ENCODE peak calls at places on chromosomes 16 and 17, in eight cellular contexts. One of them, this sample, is unnamed.

GRCh38 chr17:44914148-44914547 is 1.2 kb downstream of the GFAP start:
- DNase-seq in substantia nigra: no peak
- DNase-seq in tibial artery: no peak
- DNase-seq in activated effector memory CD4-positive, alpha-beta T cell treated with anti-CD3 and anti-CD28 coated beads, Interleukin-2, amount 50 U/mL, for 16 hours: peak
- DNase-seq in stimulated activated CD4-positive, alpha-beta T cell treated with anti-CD3 and anti-CD28 coated beads, Interleukin-15, amount 100 ng/mL, for 24 hours: no peak
- DNase-seq in NCI-H524: peak
- DNase-seq in C1 segment of cervical spinal cord: no peak
- DNase-seq in head of caudate nucleus: no peak
- DNase-seq in this sample: no peak

GRCh38 chr16:49483651-49484451 is 110.2 kb downstream of the C16orf78 start:
- DNase-seq in stimulated activated CD4-positive, alpha-beta T cell treated with anti-CD3 and anti-CD28 coated beads, Interleukin-15, amount 100 ng/mL, for 24 hours: no peak
- DNase-seq in substantia nigra: no peak
- DNase-seq in tibial artery: peak
- DNase-seq in NCI-H524: no peak
- DNase-seq in activated effector memory CD4-positive, alpha-beta T cell treated with anti-CD3 and anti-CD28 coated beads, Interleukin-2, amount 50 U/mL, for 16 hours: peak
- DNase-seq in C1 segment of cervical spinal cord: no peak
- DNase-seq in head of caudate nucleus: no peak
- DNase-seq in this sample: no peak

GRCh38 chr17:68248199-68248825 is 469 bp downstream of the AMZ2 start:
- DNase-seq in stimulated activated CD4-positive, alpha-beta T cell treated with anti-CD3 and anti-CD28 coated beads, Interleukin-15, amount 100 ng/mL, for 24 hours: peak
- DNase-seq in NCI-H524: peak
- DNase-seq in C1 segment of cervical spinal cord: peak
- DNase-seq in tibial artery: peak
- DNase-seq in activated effector memory CD4-positive, alpha-beta T cell treated with anti-CD3 and anti-CD28 coated beads, Interleukin-2, amount 50 U/mL, for 16 hours: no peak
- DNase-seq in substantia nigra: peak
- DNase-seq in head of caudate nucleus: peak
- DNase-seq in this sample: peak

GRCh38 chr16:63981639-63982038 is 1140.2 kb downstream of the CDH11 start:
- DNase-seq in head of caudate nucleus: no peak
- DNase-seq in tibial artery: no peak
- DNase-seq in C1 segment of cervical spinal cord: no peak
- DNase-seq in substantia nigra: no peak
- DNase-seq in stimulated activated CD4-positive, alpha-beta T cell treated with anti-CD3 and anti-CD28 coated beads, Interleukin-15, amount 100 ng/mL, for 24 hours: no peak
- DNase-seq in NCI-H524: no peak
- DNase-seq in activated effector memory CD4-positive, alpha-beta T cell treated with anti-CD3 and anti-CD28 coated beads, Interleukin-2, amount 50 U/mL, for 16 hours: no peak
- DNase-seq in this sample: no peak

GRCh38 chr17:81481815-81482505 is 30.6 kb downstream of the ACTG1 start:
- DNase-seq in NCI-H524: peak
- DNase-seq in head of caudate nucleus: no peak
- DNase-seq in C1 segment of cervical spinal cord: no peak
- DNase-seq in stimulated activated CD4-positive, alpha-beta T cell treated with anti-CD3 and anti-CD28 coated beads, Interleukin-15, amount 100 ng/mL, for 24 hours: no peak
- DNase-seq in activated effector memory CD4-positive, alpha-beta T cell treated with anti-CD3 and anti-CD28 coated beads, Interleukin-2, amount 50 U/mL, for 16 hours: no peak
- DNase-seq in substantia nigra: no peak
- DNase-seq in tibial artery: no peak
- DNase-seq in this sample: no peak

GRCh38 chr17:7440113-7440822 is 956 bp downstream of the FGF11 start:
- DNase-seq in stimulated activated CD4-positive, alpha-beta T cell treated with anti-CD3 and anti-CD28 coated beads, Interleukin-15, amount 100 ng/mL, for 24 hours: peak
- DNase-seq in activated effector memory CD4-positive, alpha-beta T cell treated with anti-CD3 and anti-CD28 coated beads, Interleukin-2, amount 50 U/mL, for 16 hours: peak
- DNase-seq in head of caudate nucleus: peak
- DNase-seq in tibial artery: peak
- DNase-seq in NCI-H524: peak
- DNase-seq in substantia nigra: peak
- DNase-seq in C1 segment of cervical spinal cord: no peak
- DNase-seq in this sample: no peak

GRCh38 chr17:73282629-73283028 is 20.9 kb upstream of the CPSF4L start:
- DNase-seq in NCI-H524: no peak
- DNase-seq in C1 segment of cervical spinal cord: no peak
- DNase-seq in substantia nigra: no peak
- DNase-seq in activated effector memory CD4-positive, alpha-beta T cell treated with anti-CD3 and anti-CD28 coated beads, Interleukin-2, amount 50 U/mL, for 16 hours: no peak
- DNase-seq in head of caudate nucleus: no peak
- DNase-seq in stimulated activated CD4-positive, alpha-beta T cell treated with anti-CD3 and anti-CD28 coated beads, Interleukin-15, amount 100 ng/mL, for 24 hours: no peak
- DNase-seq in tibial artery: no peak
- DNase-seq in this sample: no peak

GRCh38 chr16:66503030-66503429 is 46.9 kb downstream of the TK2 start:
- DNase-seq in head of caudate nucleus: peak
- DNase-seq in stimulated activated CD4-positive, alpha-beta T cell treated with anti-CD3 and anti-CD28 coated beads, Interleukin-15, amount 100 ng/mL, for 24 hours: no peak
- DNase-seq in NCI-H524: no peak
- DNase-seq in substantia nigra: peak
- DNase-seq in tibial artery: peak
- DNase-seq in activated effector memory CD4-positive, alpha-beta T cell treated with anti-CD3 and anti-CD28 coated beads, Interleukin-2, amount 50 U/mL, for 16 hours: peak
- DNase-seq in C1 segment of cervical spinal cord: peak
- DNase-seq in this sample: no peak

GRCh38 chr17:46947236-46947635 is 24.3 kb downstream of the GOSR2 start:
- DNase-seq in substantia nigra: no peak
- DNase-seq in head of caudate nucleus: peak
- DNase-seq in tibial artery: no peak
- DNase-seq in stimulated activated CD4-positive, alpha-beta T cell treated with anti-CD3 and anti-CD28 coated beads, Interleukin-15, amount 100 ng/mL, for 24 hours: no peak
- DNase-seq in C1 segment of cervical spinal cord: no peak
- DNase-seq in activated effector memory CD4-positive, alpha-beta T cell treated with anti-CD3 and anti-CD28 coated beads, Interleukin-2, amount 50 U/mL, for 16 hours: no peak
- DNase-seq in NCI-H524: no peak
- DNase-seq in this sample: no peak

GRCh38 chr16:7334801-7335560 is 2.3 kb downstream of the RBFOX1 start:
- DNase-seq in tibial artery: no peak
- DNase-seq in activated effector memory CD4-positive, alpha-beta T cell treated with anti-CD3 and anti-CD28 coated beads, Interleukin-2, amount 50 U/mL, for 16 hours: no peak
- DNase-seq in NCI-H524: no peak
- DNase-seq in head of caudate nucleus: no peak
- DNase-seq in stimulated activated CD4-positive, alpha-beta T cell treated with anti-CD3 and anti-CD28 coated beads, Interleukin-15, amount 100 ng/mL, for 24 hours: no peak
- DNase-seq in C1 segment of cervical spinal cord: no peak
- DNase-seq in substantia nigra: no peak
- DNase-seq in this sample: no peak

GRCh38 chr16:66898207-66898606 is 17.9 kb downstream of the PDP2 start:
- DNase-seq in NCI-H524: no peak
- DNase-seq in head of caudate nucleus: no peak
- DNase-seq in tibial artery: peak
- DNase-seq in C1 segment of cervical spinal cord: no peak
- DNase-seq in activated effector memory CD4-positive, alpha-beta T cell treated with anti-CD3 and anti-CD28 coated beads, Interleukin-2, amount 50 U/mL, for 16 hours: no peak
- DNase-seq in stimulated activated CD4-positive, alpha-beta T cell treated with anti-CD3 and anti-CD28 coated beads, Interleukin-15, amount 100 ng/mL, for 24 hours: no peak
- DNase-seq in substantia nigra: no peak
- DNase-seq in this sample: no peak

GRCh38 chr16:46822270-46822669 is 8.7 kb downstream of the C16orf87 start:
- DNase-seq in substantia nigra: no peak
- DNase-seq in NCI-H524: no peak
- DNase-seq in tibial artery: no peak
- DNase-seq in head of caudate nucleus: peak
- DNase-seq in C1 segment of cervical spinal cord: no peak
- DNase-seq in activated effector memory CD4-positive, alpha-beta T cell treated with anti-CD3 and anti-CD28 coated beads, Interleukin-2, amount 50 U/mL, for 16 hours: no peak
- DNase-seq in stimulated activated CD4-positive, alpha-beta T cell treated with anti-CD3 and anti-CD28 coated beads, Interleukin-15, amount 100 ng/mL, for 24 hours: peak
- DNase-seq in this sample: no peak

GRCh38 chr16:20906225-20906870 is 5.8 kb downstream of the LYRM1 start:
- DNase-seq in substantia nigra: no peak
- DNase-seq in NCI-H524: no peak
- DNase-seq in head of caudate nucleus: no peak
- DNase-seq in tibial artery: no peak
- DNase-seq in stimulated activated CD4-positive, alpha-beta T cell treated with anti-CD3 and anti-CD28 coated beads, Interleukin-15, amount 100 ng/mL, for 24 hours: no peak
- DNase-seq in C1 segment of cervical spinal cord: no peak
- DNase-seq in activated effector memory CD4-positive, alpha-beta T cell treated with anti-CD3 and anti-CD28 coated beads, Interleukin-2, amount 50 U/mL, for 16 hours: no peak
- DNase-seq in this sample: no peak

GRCh38 chr17:31687505-31688126 is 171.4 kb downstream of the COPRS start:
- DNase-seq in stimulated activated CD4-positive, alpha-beta T cell treated with anti-CD3 and anti-CD28 coated beads, Interleukin-15, amount 100 ng/mL, for 24 hours: no peak
- DNase-seq in head of caudate nucleus: no peak
- DNase-seq in activated effector memory CD4-positive, alpha-beta T cell treated with anti-CD3 and anti-CD28 coated beads, Interleukin-2, amount 50 U/mL, for 16 hours: no peak
- DNase-seq in substantia nigra: no peak
- DNase-seq in tibial artery: no peak
- DNase-seq in C1 segment of cervical spinal cord: no peak
- DNase-seq in NCI-H524: no peak
- DNase-seq in this sample: no peak

GRCh38 chr17:37089998-37090397 is 141.2 kb downstream of the AATF start:
- DNase-seq in activated effector memory CD4-positive, alpha-beta T cell treated with anti-CD3 and anti-CD28 coated beads, Interleukin-2, amount 50 U/mL, for 16 hours: peak
- DNase-seq in tibial artery: no peak
- DNase-seq in C1 segment of cervical spinal cord: no peak
- DNase-seq in head of caudate nucleus: no peak
- DNase-seq in substantia nigra: no peak
- DNase-seq in stimulated activated CD4-positive, alpha-beta T cell treated with anti-CD3 and anti-CD28 coated beads, Interleukin-15, amount 100 ng/mL, for 24 hours: peak
- DNase-seq in NCI-H524: no peak
- DNase-seq in this sample: no peak

GRCh38 chr17:8621585-8621984 is 8.9 kb downstream of the MYH10 start:
- DNase-seq in head of caudate nucleus: no peak
- DNase-seq in activated effector memory CD4-positive, alpha-beta T cell treated with anti-CD3 and anti-CD28 coated beads, Interleukin-2, amount 50 U/mL, for 16 hours: no peak
- DNase-seq in C1 segment of cervical spinal cord: no peak
- DNase-seq in substantia nigra: no peak
- DNase-seq in NCI-H524: no peak
- DNase-seq in tibial artery: no peak
- DNase-seq in stimulated activated CD4-positive, alpha-beta T cell treated with anti-CD3 and anti-CD28 coated beads, Interleukin-15, amount 100 ng/mL, for 24 hours: no peak
- DNase-seq in this sample: no peak

GRCh38 chr17:72120878-72121163 is at the start of gene SOX9:
- DNase-seq in stimulated activated CD4-positive, alpha-beta T cell treated with anti-CD3 and anti-CD28 coated beads, Interleukin-15, amount 100 ng/mL, for 24 hours: no peak
- DNase-seq in activated effector memory CD4-positive, alpha-beta T cell treated with anti-CD3 and anti-CD28 coated beads, Interleukin-2, amount 50 U/mL, for 16 hours: no peak
- DNase-seq in head of caudate nucleus: peak
- DNase-seq in tibial artery: peak
- DNase-seq in C1 segment of cervical spinal cord: peak
- DNase-seq in NCI-H524: peak
- DNase-seq in substantia nigra: peak
- DNase-seq in this sample: no peak

GRCh38 chr16:53960954-53961616 is 257.1 kb downstream of the FTO start:
- DNase-seq in head of caudate nucleus: no peak
- DNase-seq in activated effector memory CD4-positive, alpha-beta T cell treated with anti-CD3 and anti-CD28 coated beads, Interleukin-2, amount 50 U/mL, for 16 hours: no peak
- DNase-seq in C1 segment of cervical spinal cord: no peak
- DNase-seq in tibial artery: no peak
- DNase-seq in stimulated activated CD4-positive, alpha-beta T cell treated with anti-CD3 and anti-CD28 coated beads, Interleukin-15, amount 100 ng/mL, for 24 hours: no peak
- DNase-seq in NCI-H524: peak
- DNase-seq in substantia nigra: no peak
- DNase-seq in this sample: no peak

GRCh38 chr16:81885976-81886586 is 107.0 kb downstream of the PLCG2 start:
- DNase-seq in head of caudate nucleus: no peak
- DNase-seq in stimulated activated CD4-positive, alpha-beta T cell treated with anti-CD3 and anti-CD28 coated beads, Interleukin-15, amount 100 ng/mL, for 24 hours: peak
- DNase-seq in tibial artery: no peak
- DNase-seq in substantia nigra: no peak
- DNase-seq in activated effector memory CD4-positive, alpha-beta T cell treated with anti-CD3 and anti-CD28 coated beads, Interleukin-2, amount 50 U/mL, for 16 hours: peak
- DNase-seq in C1 segment of cervical spinal cord: no peak
- DNase-seq in NCI-H524: peak
- DNase-seq in this sample: no peak

GRCh38 chr16:939941-940340 is 30.8 kb downstream of the LMF1 start:
- DNase-seq in stimulated activated CD4-positive, alpha-beta T cell treated with anti-CD3 and anti-CD28 coated beads, Interleukin-15, amount 100 ng/mL, for 24 hours: no peak
- DNase-seq in NCI-H524: no peak
- DNase-seq in activated effector memory CD4-positive, alpha-beta T cell treated with anti-CD3 and anti-CD28 coated beads, Interleukin-2, amount 50 U/mL, for 16 hours: no peak
- DNase-seq in substantia nigra: no peak
- DNase-seq in tibial artery: no peak
- DNase-seq in C1 segment of cervical spinal cord: no peak
- DNase-seq in head of caudate nucleus: no peak
- DNase-seq in this sample: no peak

GRCh38 chr17:38676706-38677504 is 2.1 kb upstream of the EPOP start:
- DNase-seq in stimulated activated CD4-positive, alpha-beta T cell treated with anti-CD3 and anti-CD28 coated beads, Interleukin-15, amount 100 ng/mL, for 24 hours: peak
- DNase-seq in head of caudate nucleus: peak
- DNase-seq in substantia nigra: peak
- DNase-seq in tibial artery: peak
- DNase-seq in NCI-H524: peak
- DNase-seq in C1 segment of cervical spinal cord: peak
- DNase-seq in activated effector memory CD4-positive, alpha-beta T cell treated with anti-CD3 and anti-CD28 coated beads, Interleukin-2, amount 50 U/mL, for 16 hours: peak
- DNase-seq in this sample: peak

GRCh38 chr17:57085448-57086068 is 512 bp downstream of the AKAP1 start:
- DNase-seq in NCI-H524: peak
- DNase-seq in tibial artery: peak
- DNase-seq in activated effector memory CD4-positive, alpha-beta T cell treated with anti-CD3 and anti-CD28 coated beads, Interleukin-2, amount 50 U/mL, for 16 hours: peak
- DNase-seq in substantia nigra: peak
- DNase-seq in head of caudate nucleus: peak
- DNase-seq in stimulated activated CD4-positive, alpha-beta T cell treated with anti-CD3 and anti-CD28 coated beads, Interleukin-15, amount 100 ng/mL, for 24 hours: peak
- DNase-seq in C1 segment of cervical spinal cord: peak
- DNase-seq in this sample: no peak

GRCh38 chr17:56918916-56919315 is 5.1 kb upstream of the TRIM25 start:
- DNase-seq in NCI-H524: no peak
- DNase-seq in substantia nigra: no peak
- DNase-seq in tibial artery: no peak
- DNase-seq in C1 segment of cervical spinal cord: no peak
- DNase-seq in stimulated activated CD4-positive, alpha-beta T cell treated with anti-CD3 and anti-CD28 coated beads, Interleukin-15, amount 100 ng/mL, for 24 hours: no peak
- DNase-seq in activated effector memory CD4-positive, alpha-beta T cell treated with anti-CD3 and anti-CD28 coated beads, Interleukin-2, amount 50 U/mL, for 16 hours: no peak
- DNase-seq in head of caudate nucleus: no peak
- DNase-seq in this sample: no peak

GRCh38 chr17:70171159-70171558 is 1.8 kb downstream of the KCNJ2 start:
- DNase-seq in stimulated activated CD4-positive, alpha-beta T cell treated with anti-CD3 and anti-CD28 coated beads, Interleukin-15, amount 100 ng/mL, for 24 hours: no peak
- DNase-seq in substantia nigra: no peak
- DNase-seq in tibial artery: no peak
- DNase-seq in C1 segment of cervical spinal cord: no peak
- DNase-seq in NCI-H524: peak
- DNase-seq in activated effector memory CD4-positive, alpha-beta T cell treated with anti-CD3 and anti-CD28 coated beads, Interleukin-2, amount 50 U/mL, for 16 hours: no peak
- DNase-seq in head of caudate nucleus: no peak
- DNase-seq in this sample: no peak

This sample was measured in smooth muscle cell of the brain vasculature.